ENCODE peak calls at places on chromosome 17, in five cellular contexts. O is heart right ventricle; R is stimulated activated CD4-positive, alpha-beta T cell treated with anti-CD3 and anti-CD28 coated beads, Interleukin-1b, Interleukin-23, amount 100 ng/mL, for 4 hours; M is activated naive CD4-positive, alpha-beta T cell treated with anti-CD3 and anti-CD28 coated beads, Interleukin-2, amount 10 ng/mL, durations not matched to agents 7 days and 5 days; J is activated CD8-positive, alpha-beta T cell treated with anti-CD3 and anti-CD28 coated beads for 36 hours. I is an unnamed sample.
A peak's percentile ranks its signal among the peaks of the same experiment; 100 is the strongest.

GRCh38 chr17:30234954-30235353 is 543 bp downstream of the SLC6A4 start:
- DNase-seq in O (no peak), R (no peak), M (peak; percentile 34), J (peak; percentile 22), I (no peak)

GRCh38 chr17:45123930-45124796 is 8.2 kb downstream of the PLCD3 start:
- DNase-seq in O (no peak), R (no peak), M (no peak), J (peak; percentile 58), I (no peak)

GRCh38 chr17:58079300-58080033 is 3.8 kb upstream of the DYNLL2 start:
- DNase-seq in O (no peak), R (no peak), M (no peak), J (no peak), I (no peak)

GRCh38 chr17:82384051-82384729 is 12.6 kb downstream of the UTS2R start:
- DNase-seq in O (no peak), R (no peak), M (no peak), J (no peak), I (peak; percentile 57)

GRCh38 chr17:40095944-40096791 is 4.2 kb downstream of the NR1D1 start:
- DNase-seq in O (no peak), R (peak; percentile 45), M (peak; percentile 92), J (peak; percentile 93), I (no peak)

GRCh38 chr17:31581022-31581483 is 189.6 kb downstream of the RAB11FIP4 start:
- DNase-seq in O (peak; percentile 83), R (no peak), M (no peak), J (no peak), I (no peak)

GRCh38 chr17:79043191-79043930 is 19.4 kb downstream of the C1QTNF1 start:
- DNase-seq in O (no peak), R (no peak), M (no peak), J (no peak), I (no peak)

GRCh38 chr17:57953219-57953618 is 2.0 kb downstream of the CUEDC1 start:
- DNase-seq in O (no peak), R (no peak), M (no peak), J (no peak), I (no peak)

GRCh38 chr17:79391808-79392233 is 219.0 kb downstream of the RBFOX3 start:
- DNase-seq in O (peak; percentile 74), R (peak; percentile 58), M (peak; percentile 74), J (peak; percentile 78), I (peak; percentile 80)

GRCh38 chr17:80360396-80360795 is 54.6 kb upstream of the ENDOV start:
- DNase-seq in O (no peak), R (no peak), M (no peak), J (no peak), I (no peak)

GRCh38 chr17:28925912-28926365 is 23.1 kb upstream of the DHRS13 start:
- DNase-seq in O (no peak), R (no peak), M (peak; percentile 62), J (peak; percentile 59), I (no peak)

GRCh38 chr17:7858487-7858832 is 657 bp downstream of the CYB5D1 start:
- DNase-seq in O (peak; percentile 31), R (no peak), M (peak; percentile 62), J (peak; percentile 54), I (peak; percentile 11)